ENCODE peak calls at places on chromosomes 12 and 14, in four cellular contexts. P is OCI-LY7, R is hepatic stellate cell, E is iPS-NIHi11. G is an unnamed sample.

GRCh38 chr14:57833304-57833703 is 32.6 kb downstream of the SLC35F4 start:
- DNase-seq in P (no peak), R (no peak), E (no peak), G (peak)

GRCh38 chr12:109307051-109307450 is 2.0 kb downstream of the FOXN4 start:
- DNase-seq in P (no peak), R (no peak), E (no peak), G (no peak)

GRCh38 chr12:104630230-104630670 is 173.5 kb downstream of the CHST11 start:
- DNase-seq in P (no peak), R (no peak), E (no peak), G (no peak)

GRCh38 chr12:27270148-27270547 is 26.1 kb downstream of the STK38L start:
- DNase-seq in P (no peak), R (no peak), E (no peak), G (no peak)

GRCh38 chr14:29144598-29144997 is 378.0 kb downstream of the FOXG1 start:
- DNase-seq in P (no peak), R (peak), E (no peak), G (peak)

GRCh38 chr12:105316931-105317330 is 13.6 kb upstream of the C12orf75 start:
- DNase-seq in P (no peak), R (no peak), E (no peak), G (no peak)

GRCh38 chr12:112148031-112148513 is 22.7 kb downstream of the TRAFD1 start:
- DNase-seq in P (no peak), R (peak), E (no peak), G (peak)

GRCh38 chr12:76784600-76785051 is 20.7 kb downstream of the ZDHHC17 start:
- DNase-seq in P (no peak), R (peak), E (no peak), G (no peak)

GRCh38 chr14:76810953-76811400 is 1.7 kb downstream of the ANGEL1 start:
- DNase-seq in P (peak), R (peak), E (peak), G (no peak)

GRCh38 chr12:46983959-46984833 is 95.2 kb upstream of the PCED1B start:
- DNase-seq in P (peak), R (peak), E (peak), G (peak)

GRCh38 chr14:41299924-41300323 is 306.8 kb upstream of the LRFN5 start:
- DNase-seq in P (no peak), R (no peak), E (no peak), G (no peak)

GRCh38 chr12:53734425-53734824 is 7.2 kb upstream of the CALCOCO1 start:
- DNase-seq in P (no peak), R (no peak), E (no peak), G (no peak)

GRCh38 chr12:55730447-55730820 is 1.6 kb upstream of the CD63 start:
- DNase-seq in P (peak), R (no peak), E (no peak), G (no peak)

GRCh38 chr12:46998811-46999368 is 80.5 kb upstream of the PCED1B start:
- DNase-seq in P (no peak), R (peak), E (no peak), G (peak)

GRCh38 chr12:100779191-100779590 is 15.4 kb upstream of the ANO4 start:
- DNase-seq in P (no peak), R (no peak), E (no peak), G (no peak)

GRCh38 chr12:113261847-113262470 is 40.7 kb downstream of the TPCN1 start:
- DNase-seq in P (peak), R (no peak), E (no peak), G (no peak)

GRCh38 chr12:113048716-113049127 is 7.8 kb upstream of the DTX1 start:
- DNase-seq in P (peak), R (peak), E (peak), G (peak)

GRCh38 chr14:90574640-90575131 is 177.9 kb downstream of the CALM1 start:
- DNase-seq in P (no peak), R (no peak), E (no peak), G (no peak)

GRCh38 chr14:61511558-61511924 is 183.8 kb upstream of the HIF1A start:
- DNase-seq in P (no peak), R (no peak), E (no peak), G (peak)

GRCh38 chr12:130775953-130776856 is 60.1 kb upstream of the RIMBP2 start:
- DNase-seq in P (no peak), R (peak), E (peak), G (peak)

GRCh38 chr14:23570806-23571483 is 3.4 kb upstream of the AP1G2 start:
- DNase-seq in P (no peak), R (no peak), E (no peak), G (no peak)

GRCh38 chr14:64875350-64875749 is 4.4 kb downstream of the SPTB start:
- DNase-seq in P (no peak), R (no peak), E (no peak), G (no peak)

GRCh38 chr12:62720661-62721330 is 214.2 kb downstream of the PPM1H start:
- DNase-seq in P (no peak), R (no peak), E (no peak), G (peak)

GRCh38 chr14:103315941-103316340 is 18.1 kb upstream of the EIF5 start:
- DNase-seq in P (no peak), R (no peak), E (no peak), G (no peak)

GRCh38 chr14:88233915-88234314 is 89.2 kb downstream of the KCNK10 start:
- DNase-seq in P (peak), R (no peak), E (peak), G (no peak)

GRCh38 chr14:74980746-74981661 is 21.7 kb upstream of the EIF2B2 start:
- DNase-seq in P (no peak), R (no peak), E (peak), G (peak)

GRCh38 chr12:114241973-114242434 is 163.9 kb downstream of the TBX5 start:
- DNase-seq in P (peak), R (no peak), E (no peak), G (no peak)

GRCh38 chr14:104120281-104120741 is 18.1 kb upstream of the KIF26A start:
- DNase-seq in P (no peak), R (no peak), E (no peak), G (no peak)

GRCh38 chr14:74324945-74325361 is 22.2 kb upstream of the ABCD4 start:
- DNase-seq in P (peak), R (peak), E (peak), G (no peak)

G was measured in RCC 7860.